ENCODE peak calls at places on chromosomes 3 and 15, in six cellular contexts. H is body of pancreas, W is transverse colon, R is psoas muscle, N is GM23248, L is WERI-Rb-1. Z is an unnamed sample. For H3K36me3, the result is how much of the 10 kb centered on the place peaks cover.

GRCh38 chr15:69782809-69783208 is 314.9 kb downstream of the TLE3 start:
- DNase-seq in H (no peak), W (no peak), R (no peak), N (no peak), L (peak), Z (no peak)

GRCh38 chr3:72309626-72310025 is 524.7 kb upstream of the PROK2 start:
- DNase-seq in H (no peak), W (no peak), R (no peak), N (no peak), L (no peak), Z (no peak)

GRCh38 chr3:32451049-32451659 is 51.5 kb downstream of the CMTM6 start:
- DNase-seq in H (no peak), W (no peak), R (no peak), N (no peak), L (no peak), Z (peak)

GRCh38 chr15:75636026-75636425 is 4.0 kb downstream of the IMP3 start:
- DNase-seq in H (no peak), W (no peak), R (no peak), N (no peak), L (no peak), Z (no peak)

GRCh38 chr15:70382762-70383458 is 285.2 kb upstream of the TLE3 start:
- DNase-seq in H (no peak), W (no peak), R (no peak), N (no peak), L (no peak), Z (no peak)

GRCh38 chr3:98699132-98699531 is 64.0 kb upstream of the ST3GAL6 start:
- DNase-seq in H (no peak), W (no peak), R (no peak), N (no peak), L (no peak), Z (no peak)

GRCh38 chr3:108590443-108590842 is 921 bp downstream of the DZIP3 start:
- DNase-seq in H (no peak), W (no peak), R (no peak), N (peak), L (no peak), Z (no peak)

GRCh38 chr3:98596902-98597500 is 3.6 kb upstream of the CPOX start:
- DNase-seq in H (no peak), W (no peak), R (no peak), N (peak), L (no peak), Z (no peak)

GRCh38 chr3:156131799-156132198 is 11.4 kb downstream of the KCNAB1 start:
- DNase-seq in H (no peak), W (no peak), R (no peak), N (no peak), L (no peak), Z (no peak)

DNA sequence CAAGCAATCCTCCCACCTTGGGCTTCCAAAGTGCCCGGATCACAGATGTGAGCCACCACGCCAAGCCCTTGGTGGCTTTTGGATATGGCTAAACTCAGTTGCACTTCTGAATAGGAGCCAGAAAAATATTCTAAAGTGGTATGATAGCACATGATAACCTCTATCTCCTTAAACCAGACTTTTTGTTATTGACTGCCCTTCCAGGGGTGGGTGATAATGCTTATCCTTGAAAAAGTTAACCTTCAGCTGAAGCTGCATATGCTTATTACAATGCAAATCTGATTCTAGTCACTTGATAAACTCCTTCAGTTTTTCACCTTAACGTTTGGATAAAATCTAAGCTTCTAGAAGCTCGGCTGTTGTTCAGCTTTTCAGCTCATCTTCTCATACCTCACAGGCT is 6.3 kb downstream of the CCNB2 start:
- DNase-seq in H (no peak), W (no peak), R (no peak), N (no peak), L (no peak), Z (no peak)
- H3K36me3 ChIP-seq in H (under half), W (under half), R (under half), N (under half), L (half or more), Z (under half)

DNA sequence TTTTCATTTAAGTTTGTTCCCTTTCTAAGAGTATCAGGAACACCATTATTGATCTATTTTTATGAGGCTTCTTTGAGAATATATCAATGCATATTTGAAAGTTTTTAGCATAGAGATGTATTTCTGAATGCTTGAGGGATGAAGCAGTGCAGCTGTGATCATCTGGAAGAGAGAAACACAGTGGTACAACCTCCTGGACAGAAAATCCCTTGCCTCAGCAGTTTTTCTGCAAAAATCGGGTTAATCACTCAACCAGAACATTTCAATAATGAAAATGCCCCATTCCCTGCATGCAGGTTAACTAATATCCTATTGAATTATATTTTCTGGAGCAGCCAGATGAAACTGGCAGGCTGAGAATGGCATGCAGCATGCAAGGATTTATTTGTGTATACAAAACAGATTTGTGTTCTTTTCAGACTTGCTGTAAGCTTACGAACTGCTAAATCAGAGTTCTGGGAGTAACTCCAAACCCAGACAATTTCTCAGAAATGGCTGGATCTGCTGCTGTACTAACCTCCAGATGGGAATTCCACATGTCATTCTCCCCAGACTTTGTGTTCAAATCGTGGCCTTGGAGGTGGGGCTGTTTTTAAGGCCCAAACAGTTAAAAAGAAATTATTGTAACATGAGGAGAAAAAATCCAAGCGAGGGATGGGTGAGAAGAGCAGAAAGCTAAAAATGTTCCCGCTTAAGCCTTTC is 39.1 kb downstream of the SLC9A9 start:
- DNase-seq in H (no peak), W (no peak), R (no peak), N (peak), L (no peak), Z (no peak)
- H3K4me3 ChIP-seq in H (no peak), W (no peak), R (no peak), N (no peak), L (no peak), Z (no peak)

GRCh38 chr15:100055821-100056220 is 286.0 kb downstream of the ADAMTS17 start:
- DNase-seq in H (no peak), W (no peak), R (no peak), N (no peak), L (no peak), Z (no peak)

GRCh38 chr15:100056411-100057072 is 285.2 kb downstream of the ADAMTS17 start:
- DNase-seq in H (no peak), W (no peak), R (no peak), N (no peak), L (no peak), Z (no peak)

GRCh38 chr15:100053476-100054121 is 288.2 kb downstream of the ADAMTS17 start:
- DNase-seq in H (no peak), W (no peak), R (no peak), N (no peak), L (no peak), Z (no peak)

GRCh38 chr15:100052716-100053475 is 288.9 kb downstream of the ADAMTS17 start:
- DNase-seq in H (no peak), W (no peak), R (no peak), N (no peak), L (no peak), Z (no peak)

DNA sequence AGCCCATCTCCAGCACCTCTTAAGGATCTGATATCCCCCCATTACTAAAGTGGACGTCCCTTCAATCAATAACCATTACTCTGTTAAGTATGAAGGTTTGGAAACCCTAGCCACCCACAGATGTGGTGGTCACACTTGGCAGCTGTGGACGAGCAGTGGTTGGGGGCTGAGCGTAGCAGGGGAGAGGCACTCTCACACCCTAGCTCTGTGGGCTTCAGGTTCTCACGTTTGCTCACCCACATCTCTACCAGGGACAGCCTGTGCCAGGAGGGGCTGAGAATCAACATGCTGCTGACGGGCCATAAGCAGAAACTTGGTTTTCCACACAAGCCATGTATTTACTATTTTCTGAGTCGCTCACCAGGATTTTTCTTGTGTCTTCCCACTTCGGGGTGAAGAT is 287.2 kb downstream of the ADAMTS17 start:
- DNase-seq in H (no peak), W (no peak), R (no peak), N (no peak), L (no peak), Z (no peak)
- H3K36me3 ChIP-seq in H (under half), W (under half), R (under half), N (under half), L (under half), Z (under half)

GRCh38 chr15:45128971-45129639 is 574 bp downstream of the DUOXA1 start:
- DNase-seq in H (no peak), W (no peak), R (no peak), N (peak), L (no peak), Z (no peak)

GRCh38 chr15:45131510-45131909 is 1.7 kb downstream of the DUOX1 start:
- DNase-seq in H (no peak), W (no peak), R (no peak), N (no peak), L (no peak), Z (no peak)

GRCh38 chr15:45130291-45131000 is 652 bp downstream of the DUOX1 start:
- DNase-seq in H (no peak), W (no peak), R (no peak), N (no peak), L (no peak), Z (no peak)

GRCh38 chr15:45126535-45127158 is 3.0 kb downstream of the DUOXA1 start:
- DNase-seq in H (peak), W (no peak), R (no peak), N (peak), L (peak), Z (peak)

GRCh38 chr15:45129651-45130129 is at the start of the genes DUOX1 and DUOXA1:
- DNase-seq in H (no peak), W (peak), R (peak), N (peak), L (no peak), Z (no peak)
- H3K4me3 ChIP-seq in H (no peak), W (no peak), R (peak), N (peak), L (no peak), Z (peak)

GRCh38 chr15:79316864-79317263 is 6.0 kb downstream of the TMED3 start:
- DNase-seq in H (no peak), W (no peak), R (no peak), N (no peak), L (no peak), Z (no peak)
- H3K36me3 ChIP-seq in H (under half), W (under half), R (under half), N (under half), L (half or more), Z (half or more)

GRCh38 chr15:90903733-90904536 is 833 bp downstream of the MAN2A2 start:
- DNase-seq in H (peak), W (peak), R (no peak), N (no peak), L (peak), Z (no peak)
- H3K4me3 ChIP-seq in H (no peak), W (peak), R (peak), N (peak), L (no peak), Z (peak)

GRCh38 chr3:128634075-128634611 is 16.5 kb downstream of the RPN1 start:
- DNase-seq in H (no peak), W (no peak), R (no peak), N (no peak), L (no peak), Z (no peak)
- H3K36me3 ChIP-seq in H (under half), W (under half), R (half or more), N (under half), L (half or more), Z (half or more)

GRCh38 chr15:45111390-45112142 is 2.4 kb downstream of the DUOX2 start:
- DNase-seq in H (no peak), W (no peak), R (no peak), N (no peak), L (no peak), Z (no peak)
- H3K4me3 ChIP-seq in H (no peak), W (no peak), R (no peak), N (no peak), L (no peak), Z (no peak)

GRCh38 chr15:68192117-68192516 is 13.0 kb downstream of the CALML4 start:
- DNase-seq in H (no peak), W (no peak), R (no peak), N (no peak), L (no peak), Z (no peak)
- H3K36me3 ChIP-seq in H (under half), W (under half), R (under half), N (under half), L (under half), Z (half or more)